ENCODE peak calls at places on chromosomes 13 and 19, in four cellular contexts. K is AG09309, I is upper lobe of left lung, W is tibial nerve. Z is an unnamed sample.

GRCh38 chr13:20702945-20703784 is at the start of gene IL17D:
- DNase-seq in I (peak), K (no peak), W (no peak), Z (no peak)

GRCh38 chr13:111993701-111994100 is 73.2 kb upstream of the SOX1 start:
- DNase-seq in I (no peak), W (no peak), K (no peak), Z (no peak)

GRCh38 chr19:9309974-9310446 is 372 bp upstream of the ZNF699 start:
- DNase-seq in W (peak), K (peak), I (peak), Z (peak)

GRCh38 chr19:3097442-3097871 is 3.3 kb downstream of the GNA11 start:
- DNase-seq in I (peak), W (no peak), K (no peak), Z (no peak)

GRCh38 chr13:100392709-100393630 is 195.6 kb downstream of the GGACT start:
- DNase-seq in W (peak), K (peak), I (no peak), Z (peak)

GRCh38 chr19:43467730-43468129 is 2.3 kb upstream of the LYPD3 start:
- DNase-seq in K (no peak), W (no peak), I (no peak), Z (no peak)

GRCh38 chr13:100363874-100364273 is 224.7 kb downstream of the GGACT start:
- DNase-seq in K (peak), I (no peak), W (no peak), Z (no peak)

GRCh38 chr13:98065468-98065867 is 77.4 kb upstream of the FARP1 start:
- DNase-seq in K (no peak), I (no peak), W (no peak), Z (no peak)

GRCh38 chr19:45253396-45254027 is 2.4 kb downstream of the MARK4 start:
- DNase-seq in I (no peak), K (no peak), W (no peak), Z (no peak)

GRCh38 chr13:33692531-33692930 is 125.4 kb upstream of the RFC3 start:
- DNase-seq in I (no peak), K (no peak), W (no peak), Z (no peak)

GRCh38 chr19:46065486-46065885 is 24.7 kb upstream of the IGFL4 start:
- DNase-seq in I (no peak), K (peak), W (no peak), Z (no peak)

GRCh38 chr13:39397866-39398265 is 205.1 kb downstream of the LHFPL6 start:
- DNase-seq in I (no peak), W (no peak), K (no peak), Z (no peak)

GRCh38 chr13:99287544-99287943 is 19.7 kb downstream of the GPR183 start:
- DNase-seq in K (no peak), W (no peak), I (no peak), Z (no peak)

GRCh38 chr19:47819841-47820244 is 1.9 kb upstream of the CRX start:
- DNase-seq in W (no peak), I (no peak), K (no peak), Z (no peak)

GRCh38 chr13:114095486-114095885 is 36.9 kb downstream of the RASA3 start:
- DNase-seq in K (no peak), W (peak), I (no peak), Z (no peak)

GRCh38 chr19:10646781-10647180 is 7.4 kb upstream of the ILF3 start:
- DNase-seq in W (no peak), K (no peak), I (no peak), Z (no peak)

GRCh38 chr19:42629191-42629590 is 34.5 kb upstream of the CEACAM8 start:
- DNase-seq in K (no peak), W (no peak), I (no peak), Z (no peak)

GRCh38 chr13:113938246-113938645 is 35.6 kb downstream of the C13orf46 start:
- DNase-seq in I (no peak), W (no peak), K (no peak), Z (no peak)

GRCh38 chr19:38893341-38893771 is 6.1 kb downstream of the SIRT2 start:
- DNase-seq in W (no peak), K (no peak), I (no peak), Z (no peak)

GRCh38 chr19:392375-392970 is 16.5 kb downstream of the C2CD4C start:
- DNase-seq in K (no peak), I (no peak), W (no peak), Z (no peak)

GRCh38 chr19:40144151-40144550 is 47.1 kb upstream of the MAP3K10 start:
- DNase-seq in I (no peak), K (no peak), W (no peak), Z (no peak)
- H3K4me3 ChIP-seq in I (no peak), K (no peak), W (no peak), Z (no peak)

GRCh38 chr13:91046715-91047327 is 300.7 kb upstream of the MIR17HG start:
- DNase-seq in K (no peak), W (no peak), I (no peak), Z (no peak)

GRCh38 chr13:91042870-91043269 is 304.6 kb upstream of the MIR17HG start:
- DNase-seq in K (no peak), I (no peak), W (no peak), Z (no peak)

GRCh38 chr13:91045351-91046034 is 302.0 kb upstream of the MIR17HG start:
- DNase-seq in I (no peak), K (no peak), W (no peak), Z (no peak)
- TF ChIP-seq CTCF in I (no peak), K (no peak), W (peak), Z (no peak)

DNA sequence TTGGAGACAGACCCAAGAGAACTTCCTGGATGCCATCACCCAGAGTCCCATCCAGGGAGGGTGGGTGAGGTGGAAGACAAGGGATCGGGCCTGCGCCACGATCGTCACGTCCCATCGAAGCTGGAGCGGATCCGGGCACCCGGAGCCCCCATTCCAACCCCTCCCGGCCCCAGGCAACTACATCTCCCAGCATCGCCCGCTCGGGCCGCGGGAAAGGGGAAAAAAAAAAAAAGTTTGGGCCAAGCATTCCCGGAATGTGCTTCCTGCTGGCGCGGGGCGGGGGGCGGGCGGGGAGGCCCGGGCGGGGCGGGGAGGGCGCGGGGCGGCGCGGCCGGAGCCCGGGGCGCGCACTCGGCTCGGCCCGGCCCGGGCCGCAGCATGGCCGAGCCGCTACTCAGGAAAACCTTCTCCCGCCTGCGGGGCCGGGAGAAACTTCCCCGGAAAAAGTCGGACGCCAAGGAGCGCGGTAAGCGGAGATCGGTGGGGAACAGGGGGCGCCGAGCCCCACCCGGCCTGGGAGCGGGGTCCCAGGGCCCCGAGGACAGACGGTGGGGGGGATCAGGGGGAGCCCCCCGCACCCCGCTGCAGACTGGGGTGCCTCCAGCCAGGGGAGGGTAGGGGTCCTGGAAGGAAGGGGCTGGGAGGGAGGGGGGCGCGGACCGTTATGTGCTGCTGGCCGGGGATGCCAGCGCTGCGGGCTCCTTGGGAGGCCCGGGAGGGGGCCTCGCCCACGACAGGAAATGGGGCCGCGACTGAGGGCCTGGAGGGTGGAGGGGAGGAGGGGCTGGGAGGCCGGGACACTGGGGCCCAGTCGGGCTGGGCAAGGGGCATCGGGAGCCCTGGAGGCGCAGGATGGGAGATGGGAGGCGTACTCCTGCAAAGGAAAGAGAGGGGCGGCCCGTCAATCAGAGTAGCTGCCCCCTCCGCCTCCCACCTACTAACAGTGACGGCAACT is at the start of gene SYDE1:
- DNase-seq in I (peak), K (no peak), W (no peak), Z (no peak)
- H3K4me3 ChIP-seq in I (peak), K (peak), W (peak), Z (peak)

GRCh38 chr13:36454962-36455361 is 22.7 kb downstream of the CCNA1 start:
- DNase-seq in W (no peak), K (no peak), I (no peak), Z (no peak)

GRCh38 chr13:36450534-36450933 is 18.2 kb downstream of the CCNA1 start:
- DNase-seq in W (no peak), K (no peak), I (no peak), Z (no peak)

GRCh38 chr13:36453518-36453917 is 21.2 kb downstream of the CCNA1 start:
- DNase-seq in W (no peak), I (no peak), K (peak), Z (no peak)

GRCh38 chr13:36456577-36456976 is 24.3 kb downstream of the CCNA1 start:
- DNase-seq in I (no peak), K (no peak), W (no peak), Z (no peak)

DNA sequence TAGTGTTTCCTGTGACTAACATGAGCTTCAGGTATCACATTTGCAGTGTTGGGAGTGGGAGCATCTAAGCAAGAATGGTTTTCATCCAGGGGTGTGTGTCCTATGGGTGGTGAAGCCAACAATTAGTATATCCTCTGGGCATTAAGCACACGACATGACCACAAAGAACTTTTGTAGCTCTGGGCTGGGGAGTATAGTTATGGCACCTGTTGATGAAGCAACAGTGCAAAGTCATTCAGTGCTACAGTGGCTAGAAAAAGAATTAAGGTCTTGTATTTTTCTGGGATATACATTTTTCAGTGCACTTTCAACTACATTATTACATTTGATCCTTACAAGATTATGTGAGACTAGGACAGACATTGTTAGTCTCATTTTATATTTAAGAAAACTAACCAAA is 21.8 kb downstream of the CCNA1 start:
- DNase-seq in W (no peak), K (no peak), I (no peak), Z (no peak)
- TF ChIP-seq CTCF in W (no peak), K (no peak), I (no peak), Z (no peak)

DNA sequence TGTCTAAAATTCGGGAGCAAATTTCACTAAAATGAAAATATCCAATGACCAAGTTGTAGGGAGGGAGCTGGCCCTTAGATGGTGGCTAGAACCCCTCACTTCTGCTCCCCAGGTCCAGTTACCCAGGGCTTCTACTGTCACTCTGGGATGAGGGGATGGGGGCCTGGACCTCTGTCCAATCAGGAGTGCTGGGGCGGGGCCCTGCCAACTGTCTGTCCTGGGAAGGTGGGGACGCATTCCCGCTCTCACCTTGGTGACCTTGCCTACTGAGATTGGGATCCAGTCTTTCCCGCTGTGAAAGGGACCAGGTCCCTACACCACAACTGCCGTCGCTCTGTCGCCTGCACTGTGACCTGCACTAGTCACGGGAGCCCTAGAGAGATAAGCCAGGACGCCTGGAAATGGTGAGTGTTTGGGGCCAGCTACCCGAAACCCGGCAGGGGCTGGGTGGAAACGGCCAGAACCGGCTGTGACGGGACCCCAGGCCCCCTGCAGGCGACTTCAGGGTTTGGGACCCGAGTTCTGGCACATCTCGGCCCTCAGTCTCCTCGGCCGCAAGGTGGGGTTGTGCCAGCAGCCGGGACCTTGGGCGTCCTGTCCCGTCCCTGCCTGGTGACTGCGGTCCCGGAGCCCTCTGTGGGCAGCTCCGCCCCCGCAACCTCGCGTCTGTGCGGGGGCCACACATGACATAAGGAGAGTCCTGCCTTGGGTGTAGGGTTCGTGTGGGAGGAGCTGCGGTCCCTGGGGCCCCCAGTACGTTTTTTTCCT is 22.8 kb downstream of the ZNF20 start:
- DNase-seq in K (no peak), I (peak), W (no peak), Z (no peak)
- H3K4me3 ChIP-seq in K (no peak), I (no peak), W (no peak), Z (no peak)

DNA sequence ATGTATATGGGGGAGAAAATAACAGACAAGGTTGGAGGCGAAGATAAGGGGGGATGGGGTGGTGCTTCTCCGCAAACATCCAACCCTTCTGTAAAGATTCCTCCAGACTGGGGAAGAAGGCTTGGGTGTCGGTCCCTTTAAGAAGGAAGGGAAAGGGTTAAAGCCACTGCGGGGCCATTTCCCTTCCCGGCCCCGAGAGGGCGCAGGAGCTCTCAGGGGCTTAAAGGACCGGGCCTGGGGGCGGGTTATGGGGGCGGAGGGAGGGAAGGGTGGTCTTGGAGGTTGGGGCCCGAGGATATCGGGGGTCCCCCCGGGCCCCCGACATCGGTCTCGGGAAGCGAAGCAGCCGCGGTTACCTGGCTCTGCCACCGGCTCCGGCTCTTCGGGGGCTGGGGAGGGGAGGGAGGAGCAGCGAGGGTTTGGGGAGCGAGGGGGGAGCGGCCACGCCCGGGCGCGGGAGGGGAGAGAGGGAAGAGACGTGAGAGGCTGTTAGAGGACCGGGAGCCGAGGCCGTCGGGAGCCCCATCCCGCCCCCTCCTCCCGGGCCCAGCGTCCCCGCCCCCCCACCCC is 2.8 kb downstream of the TNNT1 start:
- DNase-seq in I (peak), K (no peak), W (no peak), Z (no peak)
- TF ChIP-seq CTCF in I (no peak), K (peak), W (no peak), Z (peak)

DNA sequence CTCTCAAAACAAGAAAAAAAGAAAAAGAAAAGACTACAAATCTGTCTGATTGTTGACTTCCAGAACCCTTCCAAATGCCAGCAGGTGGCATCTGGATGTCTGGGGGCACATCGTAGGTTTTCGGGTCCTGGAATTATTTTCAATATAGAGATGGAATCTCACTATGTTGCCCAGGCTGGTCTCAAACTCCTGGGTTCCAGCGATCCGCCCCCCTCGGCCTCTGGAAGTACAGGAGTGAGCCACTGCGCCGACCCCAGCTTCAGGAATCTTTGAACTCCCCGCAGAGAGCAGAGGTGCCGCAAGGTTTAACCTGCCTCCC is 567 bp upstream of the B3GNT3 start:
- DNase-seq in I (no peak), W (no peak), K (no peak), Z (no peak)
- H3K4me3 ChIP-seq in I (peak), W (no peak), K (no peak), Z (no peak)

DNA sequence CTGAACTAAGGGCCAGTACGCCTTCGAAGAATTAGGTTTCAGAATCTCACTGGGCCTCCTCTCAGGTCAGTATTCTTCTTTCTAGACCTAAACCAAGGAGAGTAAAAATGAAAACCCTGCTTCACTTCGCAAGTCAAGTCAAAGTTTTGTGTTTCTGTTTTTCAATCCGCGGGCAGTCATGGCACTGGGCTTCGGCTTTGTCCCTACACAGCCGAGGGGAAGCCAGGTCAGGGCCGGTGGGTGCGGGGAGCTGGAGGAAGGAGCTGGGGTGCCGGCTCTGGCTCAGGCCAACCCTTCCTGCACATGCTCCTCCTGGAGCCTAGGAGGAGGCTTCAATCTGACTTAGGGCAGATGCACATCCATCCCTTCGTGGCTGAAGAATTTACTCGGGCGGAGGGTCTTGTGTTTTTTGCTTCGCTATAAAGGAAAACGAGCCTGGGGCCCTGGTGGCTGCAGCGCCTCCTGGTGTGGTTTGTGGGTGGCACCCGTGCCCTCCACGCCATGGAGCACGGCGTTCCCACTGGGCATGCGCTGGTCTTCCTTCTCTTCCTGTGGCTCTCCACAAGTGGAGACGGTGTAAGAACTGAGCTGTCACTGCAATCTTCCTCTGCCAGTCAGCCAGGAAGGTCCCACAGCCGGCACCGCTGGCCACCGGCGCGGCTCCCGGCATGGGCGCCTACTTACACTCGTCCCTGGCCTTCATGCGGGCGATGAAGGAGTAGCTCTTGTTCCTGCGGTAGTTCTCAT is 22.5 kb downstream of the C19orf44 start:
- DNase-seq in I (no peak), K (no peak), W (no peak), Z (no peak)
- TF ChIP-seq CTCF in I (no peak), K (peak), W (no peak), Z (no peak)

DNA sequence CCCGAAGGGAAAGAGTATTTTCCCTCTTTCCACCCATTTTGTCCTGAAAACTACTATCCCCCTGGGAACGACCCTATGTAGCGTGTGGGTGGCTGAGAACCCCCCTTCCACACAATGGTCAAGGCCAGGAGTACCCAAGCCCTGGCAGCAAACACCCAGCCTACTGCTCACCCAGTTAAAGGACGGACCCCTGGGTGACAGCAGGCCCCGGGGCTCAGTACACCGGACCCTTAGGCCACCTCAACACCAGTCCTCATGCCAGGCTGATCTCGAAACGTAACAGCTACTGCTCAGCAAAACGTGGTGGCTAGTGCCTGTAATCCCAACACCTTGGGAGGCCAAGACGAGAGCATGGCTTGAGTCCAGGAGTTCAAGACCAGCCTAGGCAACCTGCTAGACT is 1.4 kb downstream of the ANKRD27 start:
- DNase-seq in I (no peak), K (no peak), W (no peak), Z (no peak)
- H3K4me3 ChIP-seq in I (no peak), K (no peak), W (no peak), Z (peak)

Z was measured in AG04449.